ENCODE peak calls at places on chromosomes 1 and 21, in eight cellular contexts. A is posterior cingulate gyrus; K is renal cortical epithelial cell; R is effector memory CD4-positive, alpha-beta T cell; E is fibroblast of lung; O is stimulated activated CD4-positive, alpha-beta T cell treated with anti-CD3 and anti-CD28 coated beads, Interleukin-2, amount 100 ng/mL, for 48 hours; M is cortex of kidney; S is fibroblast of the conjunctiva. N is an unnamed sample.

GRCh38 chr21:44354775-44355771 is 1.7 kb downstream of the TRPM2 start:
- DNase-seq in A (no peak), K (no peak), R (no peak), E (no peak), O (no peak), M (no peak), S (no peak), N (no peak)

GRCh38 chr1:99646885-99647284 is 972 bp downstream of the PALMD start:
- DNase-seq in A (no peak), K (no peak), R (no peak), E (no peak), O (no peak), M (no peak), S (no peak), N (no peak)

GRCh38 chr1:247854899-247855545 is 2.0 kb upstream of the TRIM58 start:
- DNase-seq in A (no peak), K (no peak), R (no peak), E (no peak), O (no peak), M (no peak), S (no peak), N (no peak)

GRCh38 chr1:82177190-82177589 is 376.5 kb downstream of the ADGRL2 start:
- DNase-seq in A (no peak), K (peak; percentile 70), R (no peak), E (peak; percentile 55), O (no peak), M (no peak), S (peak; percentile 35), N (no peak)

GRCh38 chr21:41766051-41766882 is 585 bp downstream of the RIPK4 start:
- DNase-seq in A (no peak), K (no peak), R (no peak), E (no peak), O (no peak), M (no peak), S (no peak), N (peak; percentile 34)

GRCh38 chr1:241432241-241432640 is 75.2 kb upstream of the RGS7 start:
- DNase-seq in A (no peak), K (no peak), R (no peak), E (no peak), O (no peak), M (no peak), S (no peak), N (no peak)

GRCh38 chr1:244450597-244451538 is 841 bp downstream of the ADSS2 start:
- DNase-seq in A (peak; percentile 51), K (peak; percentile 32), R (peak; percentile 43), E (peak; percentile 77), O (peak; percentile 37), M (no peak), S (peak; percentile 43), N (peak; percentile 39)

GRCh38 chr21:32653326-32653901 is 41.2 kb upstream of the CFAP298 start:
- DNase-seq in A (no peak), K (peak; percentile 47), R (no peak), E (no peak), O (peak; percentile 15), M (no peak), S (no peak), N (peak; percentile 28)

GRCh38 chr1:32336963-32337675 is 1.1 kb upstream of the MARCKSL1 start:
- DNase-seq in A (no peak), K (peak; percentile 76), R (peak; percentile 55), E (peak; percentile 53), O (no peak), M (no peak), S (no peak), N (peak; percentile 60)

GRCh38 chr1:119040906-119041305 is 52.8 kb upstream of the TBX15 start:
- DNase-seq in A (no peak), K (no peak), R (no peak), E (no peak), O (no peak), M (no peak), S (peak; percentile 48), N (no peak)

GRCh38 chr1:51237313-51237700 is 1.2 kb downstream of the RNF11 start:
- DNase-seq in A (no peak), K (no peak), R (no peak), E (no peak), O (no peak), M (no peak), S (no peak), N (peak; percentile 33)

GRCh38 chr1:40906781-40907400 is 44.7 kb upstream of the CITED4 start:
- DNase-seq in A (no peak), K (peak; percentile 12), R (no peak), E (no peak), O (no peak), M (no peak), S (no peak), N (no peak)

GRCh38 chr1:28505406-28506187 is at the start of gene RCC1:
- DNase-seq in A (peak; percentile 89), K (peak; percentile 99), R (peak; percentile 93), E (peak; percentile 97), O (peak; percentile 90), M (no peak), S (peak; percentile 99), N (peak; percentile 98)

GRCh38 chr1:94927405-94928175 is 680 bp upstream of the CNN3 start:
- DNase-seq in A (no peak), K (peak; percentile 54), R (no peak), E (peak; percentile 71), O (no peak), M (no peak), S (no peak), N (peak; percentile 37)

GRCh38 chr1:38013027-38013588 is 574 bp downstream of the UTP11 start:
- DNase-seq in A (no peak), K (peak; percentile 61), R (no peak), E (peak; percentile 78), O (no peak), M (no peak), S (no peak), N (no peak)

GRCh38 chr1:25815208-25816111 is 4.3 kb upstream of the MTFR1L start:
- DNase-seq in A (no peak), K (no peak), R (no peak), E (no peak), O (no peak), M (no peak), S (no peak), N (no peak)

GRCh38 chr1:161071886-161072371 is 2.2 kb upstream of the ARHGAP30 start:
- DNase-seq in A (peak; percentile 35), K (peak; percentile 27), R (peak; percentile 22), E (peak; percentile 19), O (peak; percentile 37), M (no peak), S (peak; percentile 17), N (no peak)

GRCh38 chr1:157312270-157312812 is 174.1 kb upstream of the ETV3 start:
- DNase-seq in A (no peak), K (no peak), R (no peak), E (no peak), O (no peak), M (no peak), S (no peak), N (no peak)

GRCh38 chr1:222557148-222557547 is 9.2 kb upstream of the HHIPL2 start:
- DNase-seq in A (no peak), K (no peak), R (no peak), E (peak; percentile 22), O (no peak), M (no peak), S (no peak), N (no peak)

GRCh38 chr1:87450615-87451209 is 122.0 kb downstream of the LMO4 start:
- DNase-seq in A (no peak), K (no peak), R (peak; percentile 4), E (no peak), O (no peak), M (no peak), S (no peak), N (no peak)

GRCh38 chr1:44775930-44776748 is 799 bp downstream of the RPS8 start:
- DNase-seq in A (no peak), K (no peak), R (no peak), E (no peak), O (no peak), M (no peak), S (no peak), N (peak; percentile 20)

GRCh38 chr21:46206163-46207005 is 22.1 kb upstream of the SPATC1L start:
- DNase-seq in A (no peak), K (no peak), R (no peak), E (no peak), O (no peak), M (no peak), S (no peak), N (no peak)

GRCh38 chr1:188169971-188170370 is 1341.2 kb downstream of the PLA2G4A start:
- DNase-seq in A (no peak), K (no peak), R (no peak), E (no peak), O (no peak), M (no peak), S (no peak), N (no peak)

GRCh38 chr1:115246526-115246925 is 91.5 kb downstream of the NGF start:
- DNase-seq in A (no peak), K (no peak), R (no peak), E (peak; percentile 45), O (no peak), M (no peak), S (no peak), N (no peak)

GRCh38 chr1:61741682-61742619 is at the start of gene PATJ:
- DNase-seq in A (peak; percentile 48), K (peak; percentile 53), R (peak; percentile 63), E (peak; percentile 18), O (peak; percentile 25), M (peak; percentile 32), S (no peak), N (no peak)

GRCh38 chr1:178612261-178612660 is 99.4 kb downstream of the TEX35 start:
- DNase-seq in A (no peak), K (peak; percentile 36), R (no peak), E (peak; percentile 81), O (no peak), M (no peak), S (peak; percentile 47), N (peak; percentile 49)

N was measured in kidney glomerular epithelial cell.